ENCODE peak calls at places on chromosomes 1 and 21, in nine cellular contexts. E, K, F, W, C, V, J, S and Z are unnamed samples.
A peak's percentile ranks its signal among the peaks of the same experiment; 100 is the strongest.

GRCh38 chr21:45640001-45640887 is 3.3 kb upstream of the PCBP3 start:
- DNase-seq in F (no peak), V (no peak), C (peak; percentile 61), E (no peak), J (no peak), K (no peak), W (no peak), S (no peak), Z (peak; percentile 7)

GRCh38 chr1:212498243-212498642 is 65.5 kb downstream of the NENF start:
- DNase-seq in C (no peak), E (peak; percentile 70), K (no peak), F (peak; percentile 61), W (no peak), J (no peak), V (no peak), S (peak; percentile 37), Z (no peak)

GRCh38 chr1:45205910-45206721 is at the start of gene ZSWIM5:
- DNase-seq in V (peak; percentile 80), E (no peak), J (peak; percentile 58), F (peak; percentile 72), C (peak; percentile 79), S (no peak), W (peak; percentile 80), K (no peak), Z (peak; percentile 83)

GRCh38 chr1:232944342-232944741 is 6.1 kb upstream of the NTPCR start:
- DNase-seq in S (no peak), V (no peak), J (no peak), W (no peak), F (no peak), E (no peak), C (no peak), K (no peak), Z (no peak)

GRCh38 chr1:198700396-198700795 is 61.6 kb downstream of the PTPRC start:
- DNase-seq in C (no peak), E (no peak), W (no peak), S (no peak), J (no peak), F (peak; percentile 9), K (no peak), V (no peak), Z (no peak)

GRCh38 chr1:221449801-221450470 is 292.0 kb downstream of the DUSP10 start:
- DNase-seq in V (no peak), W (no peak), K (no peak), C (no peak), J (no peak), E (no peak), F (peak; percentile 75), S (no peak), Z (no peak)

GRCh38 chr1:12067900-12068821 is 5.1 kb downstream of the TNFRSF8 start:
- DNase-seq in S (peak; percentile 21), J (no peak), C (no peak), K (no peak), W (no peak), V (peak; percentile 31), F (no peak), E (no peak), Z (peak; percentile 81)

GRCh38 chr1:204495078-204495753 is 611 bp upstream of the PIK3C2B start:
- DNase-seq in K (no peak), S (no peak), C (peak; percentile 60), J (peak; percentile 15), F (no peak), V (no peak), E (no peak), W (no peak), Z (peak; percentile 46)

GRCh38 chr1:197909346-197909745 is 6.9 kb downstream of the C1orf53 start:
- DNase-seq in E (no peak), J (no peak), S (no peak), C (no peak), F (no peak), W (no peak), K (no peak), V (no peak), Z (no peak)

GRCh38 chr21:41605178-41605933 is 97.4 kb upstream of the TMPRSS2 start:
- DNase-seq in F (no peak), J (no peak), C (no peak), S (no peak), W (no peak), V (no peak), E (no peak), K (no peak), Z (no peak)

GRCh38 chr1:38133781-38134180 is 87.2 kb upstream of the POU3F1 start:
- DNase-seq in C (no peak), J (no peak), S (no peak), F (no peak), W (peak; percentile 10), V (no peak), E (no peak), K (no peak), Z (no peak)

GRCh38 chr21:43609501-43610340 is 49.6 kb downstream of the HSF2BP start:
- DNase-seq in V (no peak), S (no peak), J (no peak), F (peak; percentile 88), E (peak; percentile 83), C (peak; percentile 13), K (peak; percentile 29), W (no peak), Z (no peak)

GRCh38 chr1:235041201-235041600 is 87.4 kb downstream of the TOMM20 start:
- DNase-seq in S (no peak), C (no peak), J (no peak), K (no peak), F (no peak), W (no peak), E (no peak), V (no peak), Z (no peak)

GRCh38 chr1:90727917-90728655 is 11.0 kb upstream of the BARHL2 start:
- DNase-seq in J (no peak), E (no peak), F (no peak), C (peak; percentile 40), V (no peak), K (no peak), W (no peak), S (no peak), Z (peak; percentile 64)